ENCODE peak calls at places on chromosomes 2 and 18, in four cellular contexts. B is NCI-H1436, S is dermis blood vessel endothelial cell, D is naive B cell. Z is an unnamed sample.

GRCh38 chr2:170582747-170583463 is 132.2 kb upstream of the SP5 start:
- DNase-seq in B (no peak), S (no peak), D (no peak), Z (no peak)

GRCh38 chr18:45621068-45621511 is 5.8 kb downstream of the SLC14A2 start:
- DNase-seq in B (peak; percentile 35), S (peak; percentile 59), D (peak; percentile 6), Z (peak; percentile 48)

GRCh38 chr2:197909377-197909776 is 105.0 kb downstream of the PLCL1 start:
- DNase-seq in B (no peak), S (no peak), D (no peak), Z (no peak)

GRCh38 chr2:132670961-132671781 is 1.2 kb upstream of the LYPD1 start:
- DNase-seq in B (no peak), S (peak; percentile 67), D (no peak), Z (peak; percentile 96)

GRCh38 chr2:198374375-198375072 is 570.1 kb downstream of the PLCL1 start:
- DNase-seq in B (peak; percentile 52), S (peak; percentile 51), D (no peak), Z (peak; percentile 24)

GRCh38 chr2:156982615-156983014 is 274.9 kb upstream of the GALNT5 start:
- DNase-seq in B (no peak), S (no peak), D (no peak), Z (no peak)

GRCh38 chr18:12934454-12935071 is 13.2 kb upstream of the SEH1L start:
- DNase-seq in B (peak; percentile 74), S (peak; percentile 91), D (peak; percentile 65), Z (peak; percentile 73)

GRCh38 chr2:120388222-120389035 is 42.5 kb downstream of the INHBB start:
- DNase-seq in B (no peak), S (no peak), D (no peak), Z (no peak)

GRCh38 chr2:7844414-7844961 is 837.4 kb upstream of the ID2 start:
- DNase-seq in B (no peak), S (no peak), D (no peak), Z (no peak)

GRCh38 chr2:173574713-173575112 is 220.0 kb downstream of the CDCA7 start:
- DNase-seq in B (no peak), S (peak; percentile 55), D (no peak), Z (no peak)

GRCh38 chr2:127877626-127878025 is 8.1 kb downstream of the AMMECR1L start:
- DNase-seq in B (no peak), S (no peak), D (no peak), Z (no peak)

GRCh38 chr18:6949800-6950586 is 167.6 kb downstream of the LAMA1 start:
- DNase-seq in B (no peak), S (no peak), D (no peak), Z (no peak)

GRCh38 chr18:37175727-37176126 is 346.8 kb downstream of the KIAA1328 start:
- DNase-seq in B (no peak), S (no peak), D (no peak), Z (no peak)